ENCODE peak calls at places on chromosome 19, in five cellular contexts. W is AG08396; C is HEK293T; P is OCI-LY7; E is activated CD4-positive, alpha-beta T cell treated with anti-CD3 and anti-CD28 coated beads, Interleukin-2, amount 10 ng/mL, durations not matched to agents 7 days and 5 days. O is an unnamed sample.

GRCh38 chr19:28332351-28332750 is 880.6 kb downstream of the UQCRFS1 start:
- DNase-seq in E (no peak), C (no peak), W (no peak), P (no peak), O (no peak)

GRCh38 chr19:2618611-2619010 is 83.9 kb downstream of the GNG7 start:
- DNase-seq in W (no peak), E (peak; percentile 63), P (peak; percentile 71), C (no peak), O (no peak)

GRCh38 chr19:1008268-1009042 is 8.2 kb downstream of the GRIN3B start:
- DNase-seq in P (no peak), W (no peak), C (no peak), E (no peak), O (no peak)

GRCh38 chr19:355134-355533 is 10.5 kb upstream of the MIER2 start:
- DNase-seq in C (no peak), P (no peak), E (no peak), W (no peak), O (no peak)

GRCh38 chr19:7852851-7853759 is 21.1 kb downstream of the PRR36 start:
- DNase-seq in P (peak; percentile 74), E (peak; percentile 67), C (peak; percentile 90), W (peak; percentile 90), O (peak; percentile 70)

GRCh38 chr19:6273701-6274601 is 5.8 kb downstream of the MLLT1 start:
- DNase-seq in P (no peak), C (peak; percentile 24), E (no peak), W (peak; percentile 91), O (peak; percentile 94)

GRCh38 chr19:48310227-48310626 is 15.1 kb upstream of the EMP3 start:
- DNase-seq in C (no peak), W (no peak), E (no peak), P (no peak), O (no peak)

GRCh38 chr19:11995174-11995573 is 30.3 kb downstream of the ZNF763 start:
- DNase-seq in E (no peak), W (no peak), P (no peak), C (no peak), O (peak; percentile 28)

GRCh38 chr19:13082192-13083007 is 20.3 kb downstream of the LYL1 start:
- DNase-seq in E (no peak), C (peak; percentile 52), P (no peak), W (peak; percentile 75), O (peak; percentile 26)

GRCh38 chr19:46101293-46101692 is 23.2 kb downstream of the IGFL3 start:
- DNase-seq in E (no peak), W (no peak), P (no peak), C (no peak), O (no peak)